ENCODE peak calls at places on chromosomes 1 and 21, in ten cellular contexts. I is esophagus muscularis mucosa, R is Panc1, E is spleen, B is prostate gland, Z is GM23338, U is endothelial cell of umbilical vein, O is K562, C is stomach, M is transverse colon. W is an unnamed sample.

GRCh38 chr1:81369814-81370213 is 430.9 kb upstream of the ADGRL2 start:
- DNase-seq in E (no peak), B (no peak), I (no peak), C (no peak), R (no peak), M (no peak), O (no peak), Z (no peak), U (no peak), W (no peak)

GRCh38 chr1:230787471-230787870 is 40.3 kb downstream of the CAPN9 start:
- DNase-seq in E (no peak), C (no peak), B (no peak), M (no peak), Z (no peak), O (no peak), I (no peak), R (no peak), U (no peak), W (no peak)

GRCh38 chr1:165861911-165862310 is 34.5 kb downstream of the UCK2 start:
- DNase-seq in O (no peak), R (no peak), I (no peak), B (no peak), E (no peak), M (no peak), U (no peak), C (no peak), Z (no peak), W (no peak)

GRCh38 chr1:42835422-42835821 is 11.0 kb upstream of the ZNF691 start:
- DNase-seq in M (no peak), E (no peak), I (no peak), B (no peak), U (no peak), R (no peak), O (no peak), Z (no peak), C (no peak), W (no peak)

GRCh38 chr21:28674807-28675206 is 317.9 kb downstream of the LTN1 start:
- DNase-seq in R (no peak), C (no peak), E (no peak), O (no peak), M (no peak), U (no peak), B (no peak), Z (no peak), I (no peak), W (no peak)

GRCh38 chr1:88783145-88783544 is 99.1 kb downstream of the PKN2 start:
- DNase-seq in M (no peak), U (no peak), O (no peak), B (no peak), E (no peak), I (no peak), C (no peak), Z (no peak), R (no peak), W (no peak)

GRCh38 chr1:73617145-73617544 is 580.8 kb downstream of the LRRIQ3 start:
- DNase-seq in B (no peak), C (no peak), E (no peak), Z (no peak), O (no peak), M (no peak), I (no peak), U (no peak), R (no peak), W (no peak)

GRCh38 chr1:37485902-37486679 is 11.7 kb downstream of the ZC3H12A start:
- DNase-seq in M (no peak), O (no peak), Z (no peak), R (no peak), C (peak; percentile 39), B (no peak), U (no peak), I (no peak), E (no peak), W (no peak)

GRCh38 chr1:10489291-10490055 is 14.7 kb downstream of the PEX14 start:
- DNase-seq in E (no peak), R (no peak), M (no peak), U (no peak), I (no peak), B (no peak), Z (no peak), O (no peak), C (no peak), W (no peak)

GRCh38 chr1:2927393-2927792 is 93.9 kb upstream of the ACTRT2 start:
- DNase-seq in C (no peak), M (no peak), I (no peak), U (no peak), R (no peak), E (no peak), O (no peak), Z (no peak), B (no peak), W (no peak)

GRCh38 chr21:37166733-37167132 is 93.7 kb downstream of the TTC3 start:
- DNase-seq in M (no peak), U (peak; percentile 43), O (peak; percentile 40), I (no peak), Z (peak; percentile 72), E (no peak), B (no peak), C (no peak), R (no peak), W (no peak)

GRCh38 chr1:207004931-207005830 is 27.4 kb downstream of the C1orf116 start:
- DNase-seq in Z (peak; percentile 92), M (peak; percentile 76), U (peak; percentile 33), C (peak; percentile 76), E (no peak), O (peak; percentile 88), R (peak; percentile 38), B (no peak), I (no peak), W (no peak)

GRCh38 chr1:11052839-11053757 is 6.1 kb upstream of the MASP2 start:
- DNase-seq in M (peak; percentile 21), B (no peak), Z (peak; percentile 82), I (no peak), O (peak; percentile 66), C (no peak), R (no peak), U (no peak), E (no peak), W (no peak)

GRCh38 chr1:208203127-208203847 is 40.9 kb downstream of the PLXNA2 start:
- DNase-seq in U (peak; percentile 96), B (peak; percentile 76), C (peak; percentile 81), Z (no peak), E (no peak), O (no peak), R (no peak), M (peak; percentile 79), I (no peak), W (no peak)

GRCh38 chr1:216566809-216567208 is 143.6 kb upstream of the USH2A start:
- DNase-seq in O (no peak), R (no peak), M (no peak), C (no peak), I (no peak), U (no peak), B (no peak), E (no peak), Z (peak; percentile 24), W (no peak)

GRCh38 chr1:110460253-110461220 is 9.6 kb downstream of the PROK1 start:
- DNase-seq in Z (peak; percentile 90), C (peak; percentile 87), I (peak; percentile 94), M (peak; percentile 87), B (peak; percentile 79), R (peak; percentile 75), O (peak; percentile 88), E (peak; percentile 83), U (peak; percentile 74), W (peak; percentile 78)

GRCh38 chr1:144101397-144102050 is 129.7 kb upstream of the FAM72C start:
- DNase-seq in U (peak; percentile 1), M (peak; percentile 11), Z (no peak), B (peak; percentile 6), R (no peak), C (peak; percentile 36), E (peak; percentile 84), O (no peak), I (peak; percentile 92), W (peak; percentile 77)

DNA sequence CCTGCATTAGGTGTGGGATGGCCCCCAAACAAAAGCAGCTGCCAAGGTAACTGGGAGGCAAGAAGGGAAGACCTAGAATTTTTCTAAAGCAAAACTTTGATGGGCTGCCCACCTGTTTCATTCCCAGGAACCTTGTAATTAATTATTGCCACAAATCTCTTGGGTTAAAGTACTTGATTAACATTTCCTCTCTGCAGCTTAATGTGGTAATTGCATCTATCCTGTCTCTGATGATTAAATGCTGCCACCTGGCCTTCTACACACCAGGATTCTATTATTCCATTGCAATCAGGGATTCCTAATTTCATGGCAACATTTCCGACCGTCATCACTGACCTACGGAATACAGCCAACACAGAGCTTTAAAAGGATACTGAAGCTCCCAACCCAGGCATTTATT is 68.3 kb upstream of the RC3H1 start:
- DNase-seq in E (no peak), U (no peak), O (no peak), M (no peak), R (no peak), I (no peak), B (no peak), C (no peak), Z (no peak), W (no peak)
- H3K4me1 ChIP-seq in E (no peaks in the 10 kb centered on the region), U (no peaks in the 10 kb centered on the region), O (no peaks in the 10 kb centered on the region), M (no peaks in the 10 kb centered on the region), R (no peaks in the 10 kb centered on the region), I (no peaks in the 10 kb centered on the region), B (no peaks in the 10 kb centered on the region), C (no peaks in the 10 kb centered on the region), Z (no peaks in the 10 kb centered on the region), W (no peaks in the 10 kb centered on the region)

DNA sequence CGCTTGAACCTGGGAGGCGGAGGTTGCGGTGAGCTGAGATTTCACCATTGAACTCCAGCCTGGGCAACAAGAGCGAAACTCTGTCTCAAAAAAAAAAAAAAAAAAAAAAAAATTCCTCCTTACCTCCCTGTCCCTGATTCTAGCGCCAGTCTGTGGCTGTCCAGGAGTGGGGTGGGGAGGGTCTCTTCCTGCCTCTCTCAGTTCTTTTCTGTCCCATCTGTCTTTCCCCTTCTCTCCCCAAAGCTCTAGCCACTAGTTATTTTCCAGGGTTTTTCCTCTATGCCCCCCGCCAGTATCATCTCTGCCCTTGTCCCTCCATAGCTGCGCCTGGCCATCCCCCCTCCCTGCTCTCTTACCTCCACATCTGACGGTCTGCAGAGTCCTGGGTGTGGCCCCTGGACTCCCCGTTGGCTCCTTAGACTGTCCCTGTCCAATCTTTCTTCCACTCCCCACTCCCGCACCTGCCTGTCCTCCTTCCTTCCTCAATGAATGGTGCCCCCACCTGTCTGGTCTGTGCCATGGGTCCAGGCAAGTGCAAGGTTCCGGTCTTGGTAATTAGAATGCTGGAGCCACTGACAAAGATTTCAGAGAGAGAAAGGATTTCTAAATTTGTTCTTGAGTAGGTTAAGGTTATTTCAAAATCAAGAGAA is 1.6 kb upstream of the TMEM63A start:
- DNase-seq in C (no peak), M (peak; percentile 57), I (no peak), E (no peak), R (no peak), B (no peak), O (peak; percentile 32), U (no peak), Z (no peak), W (no peak)
- TF ChIP-seq CTCF in C (no peak), M (no peak), I (no peak), E (no peak), R (no peak), B (no peak), O (no peak), U (no peak), Z (peak; percentile 38), W (no peak)

GRCh38 chr1:198530964-198531363 is 9.5 kb downstream of the ATP6V1G3 start:
- DNase-seq in E (no peak), C (no peak), I (no peak), O (no peak), R (no peak), B (no peak), Z (no peak), M (no peak), U (no peak), W (no peak)
- TF ChIP-seq POLR2AphosphoS5 in E (no peak), C (no peak), I (no peak), O (no peak), R (no peak), B (no peak), Z (no peak), M (no peak), U (no peak), W (no peak)

GRCh38 chr1:19862944-19863343 is 19.3 kb upstream of the OTUD3 start:
- DNase-seq in R (no peak), B (no peak), O (no peak), M (no peak), Z (no peak), C (no peak), U (no peak), I (no peak), E (no peak), W (no peak)
- H3K4me1 ChIP-seq in R (no peaks in the 10 kb centered on the region), B (no peaks in the 10 kb centered on the region), O (no peaks in the 10 kb centered on the region), M (peaks cover 14% of the 10 kb centered on the region), Z (no peaks in the 10 kb centered on the region), C (no peaks in the 10 kb centered on the region), U (no peaks in the 10 kb centered on the region), I (no peaks in the 10 kb centered on the region), E (no peaks in the 10 kb centered on the region), W (no peaks in the 10 kb centered on the region)

W was measured in sigmoid colon.